ENCODE peak calls at places on chromosomes 6 and 20, in nine cellular contexts. One of them, this sample, is unnamed.
A peak's percentile ranks its signal among the peaks of the same experiment; 100 is the strongest.

GRCh38 chr20:43572891-43573290 is 14.1 kb downstream of the SGK2 start:
- DNase-seq in astrocyte of the spinal cord: no peak
- DNase-seq in lower lobe of right lung: no peak
- DNase-seq in OCI-LY7: no peak
- DNase-seq in IMR-90: no peak
- DNase-seq in H1: no peak
- DNase-seq in tibial artery: no peak
- DNase-seq in mesendoderm: no peak
- DNase-seq in CD4-positive, CD25-positive, alpha-beta regulatory T cell: no peak
- DNase-seq in this sample: no peak

GRCh38 chr6:46888578-46888977 is 33.2 kb downstream of the ADGRF5 start:
- DNase-seq in astrocyte of the spinal cord: no peak
- DNase-seq in mesendoderm: no peak
- DNase-seq in IMR-90: no peak
- DNase-seq in OCI-LY7: no peak
- DNase-seq in lower lobe of right lung: no peak
- DNase-seq in CD4-positive, CD25-positive, alpha-beta regulatory T cell: no peak
- DNase-seq in tibial artery: no peak
- DNase-seq in H1: no peak
- DNase-seq in this sample: no peak

GRCh38 chr6:53766930-53767329 is 27.9 kb upstream of the LRRC1 start:
- DNase-seq in lower lobe of right lung: no peak
- DNase-seq in OCI-LY7: no peak
- DNase-seq in astrocyte of the spinal cord: no peak
- DNase-seq in CD4-positive, CD25-positive, alpha-beta regulatory T cell: no peak
- DNase-seq in IMR-90: no peak
- DNase-seq in mesendoderm: no peak
- DNase-seq in tibial artery: no peak
- DNase-seq in H1: no peak
- DNase-seq in this sample: no peak

GRCh38 chr6:118618676-118619377 is 32.6 kb downstream of the CEP85L start:
- DNase-seq in lower lobe of right lung: peak; percentile 47
- DNase-seq in astrocyte of the spinal cord: peak; percentile 31
- DNase-seq in mesendoderm: peak; percentile 58
- DNase-seq in H1: peak; percentile 85
- DNase-seq in tibial artery: peak; percentile 54
- DNase-seq in IMR-90: peak; percentile 26
- DNase-seq in OCI-LY7: peak; percentile 44
- DNase-seq in CD4-positive, CD25-positive, alpha-beta regulatory T cell: peak; percentile 61
- DNase-seq in this sample: no peak

GRCh38 chr20:38199506-38200390 is 34.7 kb upstream of the TGM2 start:
- DNase-seq in OCI-LY7: no peak
- DNase-seq in CD4-positive, CD25-positive, alpha-beta regulatory T cell: no peak
- DNase-seq in tibial artery: peak; percentile 18
- DNase-seq in mesendoderm: no peak
- DNase-seq in astrocyte of the spinal cord: no peak
- DNase-seq in lower lobe of right lung: no peak
- DNase-seq in IMR-90: peak; percentile 92
- DNase-seq in H1: no peak
- DNase-seq in this sample: no peak

GRCh38 chr20:63117151-63117550 is 98.8 kb downstream of the YTHDF1 start:
- DNase-seq in CD4-positive, CD25-positive, alpha-beta regulatory T cell: no peak
- DNase-seq in tibial artery: no peak
- DNase-seq in OCI-LY7: no peak
- DNase-seq in H1: no peak
- DNase-seq in astrocyte of the spinal cord: no peak
- DNase-seq in lower lobe of right lung: peak; percentile 13
- DNase-seq in IMR-90: no peak
- DNase-seq in mesendoderm: no peak
- DNase-seq in this sample: no peak

GRCh38 chr6:149264629-149265028 is 52.9 kb upstream of the TAB2 start:
- DNase-seq in mesendoderm: peak; percentile 46
- DNase-seq in H1: no peak
- DNase-seq in OCI-LY7: peak; percentile 14
- DNase-seq in IMR-90: no peak
- DNase-seq in astrocyte of the spinal cord: no peak
- DNase-seq in tibial artery: no peak
- DNase-seq in CD4-positive, CD25-positive, alpha-beta regulatory T cell: peak; percentile 64
- DNase-seq in lower lobe of right lung: no peak
- DNase-seq in this sample: no peak

GRCh38 chr20:59770270-59770669 is 163.2 kb downstream of the SYCP2 start:
- DNase-seq in tibial artery: no peak
- DNase-seq in CD4-positive, CD25-positive, alpha-beta regulatory T cell: no peak
- DNase-seq in IMR-90: no peak
- DNase-seq in mesendoderm: peak; percentile 30
- DNase-seq in OCI-LY7: no peak
- DNase-seq in H1: no peak
- DNase-seq in lower lobe of right lung: no peak
- DNase-seq in astrocyte of the spinal cord: no peak
- DNase-seq in this sample: no peak

GRCh38 chr20:9454781-9455180 is 59.6 kb upstream of the LAMP5 start:
- DNase-seq in IMR-90: peak; percentile 26
- DNase-seq in mesendoderm: no peak
- DNase-seq in OCI-LY7: no peak
- DNase-seq in astrocyte of the spinal cord: no peak
- DNase-seq in tibial artery: no peak
- DNase-seq in lower lobe of right lung: no peak
- DNase-seq in CD4-positive, CD25-positive, alpha-beta regulatory T cell: no peak
- DNase-seq in H1: no peak
- DNase-seq in this sample: no peak

GRCh38 chr6:105097288-105097687 is 82.5 kb downstream of the POPDC3 start:
- DNase-seq in lower lobe of right lung: peak; percentile 65
- DNase-seq in IMR-90: no peak
- DNase-seq in astrocyte of the spinal cord: no peak
- DNase-seq in OCI-LY7: no peak
- DNase-seq in mesendoderm: no peak
- DNase-seq in tibial artery: no peak
- DNase-seq in CD4-positive, CD25-positive, alpha-beta regulatory T cell: no peak
- DNase-seq in H1: no peak
- DNase-seq in this sample: no peak
- H3K4me3 ChIP-seq in lower lobe of right lung: no peak overlapping the region
- H3K4me3 ChIP-seq in IMR-90: no peak overlapping the region
- H3K4me3 ChIP-seq in astrocyte of the spinal cord: no peak overlapping the region
- H3K4me3 ChIP-seq in OCI-LY7: no peak overlapping the region
- H3K4me3 ChIP-seq in mesendoderm: no peak overlapping the region
- H3K4me3 ChIP-seq in tibial artery: no peak overlapping the region
- H3K4me3 ChIP-seq in CD4-positive, CD25-positive, alpha-beta regulatory T cell: no peak overlapping the region
- H3K4me3 ChIP-seq in H1: no peak overlapping the region
- H3K4me3 ChIP-seq in this sample: no peak overlapping the region

GRCh38 chr20:22577515-22578220 is 6.7 kb downstream of the FOXA2 start:
- DNase-seq in tibial artery: no peak
- DNase-seq in astrocyte of the spinal cord: no peak
- DNase-seq in H1: peak; percentile 66
- DNase-seq in IMR-90: no peak
- DNase-seq in lower lobe of right lung: peak; percentile 84
- DNase-seq in OCI-LY7: no peak
- DNase-seq in mesendoderm: peak; percentile 75
- DNase-seq in CD4-positive, CD25-positive, alpha-beta regulatory T cell: no peak
- DNase-seq in this sample: no peak
- H3K4me3 ChIP-seq in tibial artery: no peak overlapping the region
- H3K4me3 ChIP-seq in astrocyte of the spinal cord: no peak overlapping the region
- H3K4me3 ChIP-seq in H1: no peak overlapping the region
- H3K4me3 ChIP-seq in IMR-90: no peak overlapping the region
- H3K4me3 ChIP-seq in lower lobe of right lung: peak overlapping the region; percentile 45
- H3K4me3 ChIP-seq in OCI-LY7: no peak overlapping the region
- H3K4me3 ChIP-seq in mesendoderm: no peak overlapping the region
- H3K4me3 ChIP-seq in CD4-positive, CD25-positive, alpha-beta regulatory T cell: no peak overlapping the region
- H3K4me3 ChIP-seq in this sample: no peak overlapping the region

GRCh38 chr6:14280766-14281293 is 163.3 kb downstream of the CD83 start:
- DNase-seq in H1: peak; percentile 61
- DNase-seq in IMR-90: no peak
- DNase-seq in OCI-LY7: peak; percentile 34
- DNase-seq in CD4-positive, CD25-positive, alpha-beta regulatory T cell: no peak
- DNase-seq in lower lobe of right lung: no peak
- DNase-seq in mesendoderm: no peak
- DNase-seq in astrocyte of the spinal cord: no peak
- DNase-seq in tibial artery: no peak
- DNase-seq in this sample: no peak
- H3K4me3 ChIP-seq in H1: no peak overlapping the region
- H3K4me3 ChIP-seq in IMR-90: no peak overlapping the region
- H3K4me3 ChIP-seq in OCI-LY7: no peak overlapping the region
- H3K4me3 ChIP-seq in CD4-positive, CD25-positive, alpha-beta regulatory T cell: no peak overlapping the region
- H3K4me3 ChIP-seq in lower lobe of right lung: no peak overlapping the region
- H3K4me3 ChIP-seq in mesendoderm: no peak overlapping the region
- H3K4me3 ChIP-seq in astrocyte of the spinal cord: no peak overlapping the region
- H3K4me3 ChIP-seq in tibial artery: no peak overlapping the region
- H3K4me3 ChIP-seq in this sample: no peak overlapping the region

DNA sequence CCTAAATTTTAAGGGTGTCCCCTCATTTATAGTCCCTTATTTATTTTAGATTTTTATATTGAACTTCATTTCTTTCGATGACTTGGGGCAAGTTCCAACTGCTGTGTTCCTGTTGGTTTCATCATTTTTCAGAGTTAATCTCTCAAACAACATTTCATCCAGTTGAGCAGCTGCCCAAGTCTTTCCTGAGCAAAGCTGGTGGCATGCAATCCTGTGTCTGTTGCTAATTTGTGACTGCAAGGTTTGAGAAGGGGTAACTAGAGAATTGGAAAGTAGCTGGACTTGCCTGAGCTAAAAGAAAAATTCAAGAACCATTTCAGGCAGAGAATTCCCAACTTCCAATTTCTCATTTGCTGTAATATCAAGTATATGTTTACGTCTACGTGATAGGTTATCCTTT is 881.5 kb upstream of the SLC35B3 start:
- DNase-seq in H1: no peak
- DNase-seq in OCI-LY7: no peak
- DNase-seq in tibial artery: no peak
- DNase-seq in lower lobe of right lung: no peak
- DNase-seq in mesendoderm: no peak
- DNase-seq in astrocyte of the spinal cord: no peak
- DNase-seq in CD4-positive, CD25-positive, alpha-beta regulatory T cell: no peak
- DNase-seq in IMR-90: no peak
- DNase-seq in this sample: no peak
- H3K4me3 ChIP-seq in H1: no peak overlapping the region
- H3K4me3 ChIP-seq in OCI-LY7: no peak overlapping the region
- H3K4me3 ChIP-seq in tibial artery: no peak overlapping the region
- H3K4me3 ChIP-seq in lower lobe of right lung: no peak overlapping the region
- H3K4me3 ChIP-seq in mesendoderm: no peak overlapping the region
- H3K4me3 ChIP-seq in astrocyte of the spinal cord: no peak overlapping the region
- H3K4me3 ChIP-seq in CD4-positive, CD25-positive, alpha-beta regulatory T cell: no peak overlapping the region
- H3K4me3 ChIP-seq in IMR-90: no peak overlapping the region
- H3K4me3 ChIP-seq in this sample: no peak overlapping the region

GRCh38 chr6:151441390-151442166 is 10.3 kb downstream of the RMND1 start:
- DNase-seq in H1: no peak
- DNase-seq in mesendoderm: no peak
- DNase-seq in tibial artery: no peak
- DNase-seq in CD4-positive, CD25-positive, alpha-beta regulatory T cell: no peak
- DNase-seq in OCI-LY7: no peak
- DNase-seq in lower lobe of right lung: no peak
- DNase-seq in IMR-90: no peak
- DNase-seq in astrocyte of the spinal cord: no peak
- DNase-seq in this sample: no peak
- H3K4me3 ChIP-seq in H1: no peak overlapping the region
- H3K4me3 ChIP-seq in mesendoderm: no peak overlapping the region
- H3K4me3 ChIP-seq in tibial artery: no peak overlapping the region
- H3K4me3 ChIP-seq in CD4-positive, CD25-positive, alpha-beta regulatory T cell: no peak overlapping the region
- H3K4me3 ChIP-seq in OCI-LY7: no peak overlapping the region
- H3K4me3 ChIP-seq in lower lobe of right lung: no peak overlapping the region
- H3K4me3 ChIP-seq in IMR-90: no peak overlapping the region
- H3K4me3 ChIP-seq in astrocyte of the spinal cord: no peak overlapping the region
- H3K4me3 ChIP-seq in this sample: no peak overlapping the region

GRCh38 chr6:79947191-79948173 is at the start of gene ELOVL4:
- DNase-seq in mesendoderm: peak; percentile 91
- DNase-seq in OCI-LY7: no peak
- DNase-seq in tibial artery: peak; percentile 49
- DNase-seq in CD4-positive, CD25-positive, alpha-beta regulatory T cell: peak; percentile 15
- DNase-seq in H1: peak; percentile 82
- DNase-seq in astrocyte of the spinal cord: peak; percentile 83
- DNase-seq in lower lobe of right lung: peak; percentile 47
- DNase-seq in IMR-90: peak; percentile 74
- DNase-seq in this sample: peak; percentile 9

GRCh38 chr6:79949235-79949634 is 1.9 kb upstream of the ELOVL4 start:
- DNase-seq in tibial artery: no peak
- DNase-seq in mesendoderm: peak; percentile 86
- DNase-seq in lower lobe of right lung: peak; percentile 49
- DNase-seq in H1: peak; percentile 72
- DNase-seq in CD4-positive, CD25-positive, alpha-beta regulatory T cell: peak; percentile 25
- DNase-seq in OCI-LY7: peak; percentile 87
- DNase-seq in astrocyte of the spinal cord: peak; percentile 76
- DNase-seq in IMR-90: peak; percentile 75
- DNase-seq in this sample: no peak

GRCh38 chr6:79943133-79943532 is 4.2 kb downstream of the ELOVL4 start:
- DNase-seq in CD4-positive, CD25-positive, alpha-beta regulatory T cell: no peak
- DNase-seq in lower lobe of right lung: no peak
- DNase-seq in mesendoderm: peak; percentile 85
- DNase-seq in astrocyte of the spinal cord: no peak
- DNase-seq in H1: no peak
- DNase-seq in tibial artery: no peak
- DNase-seq in OCI-LY7: no peak
- DNase-seq in IMR-90: no peak
- DNase-seq in this sample: no peak

GRCh38 chr6:79946773-79947190 is 571 bp downstream of the ELOVL4 start:
- DNase-seq in IMR-90: peak; percentile 18
- DNase-seq in CD4-positive, CD25-positive, alpha-beta regulatory T cell: peak; percentile 12
- DNase-seq in OCI-LY7: no peak
- DNase-seq in lower lobe of right lung: peak; percentile 45
- DNase-seq in mesendoderm: peak; percentile 61
- DNase-seq in astrocyte of the spinal cord: peak; percentile 26
- DNase-seq in H1: peak; percentile 69
- DNase-seq in tibial artery: no peak
- DNase-seq in this sample: no peak

GRCh38 chr6:79946242-79946641 is 1.1 kb downstream of the ELOVL4 start:
- DNase-seq in astrocyte of the spinal cord: peak; percentile 40
- DNase-seq in mesendoderm: peak; percentile 73
- DNase-seq in H1: no peak
- DNase-seq in CD4-positive, CD25-positive, alpha-beta regulatory T cell: peak; percentile 20
- DNase-seq in tibial artery: no peak
- DNase-seq in IMR-90: peak; percentile 35
- DNase-seq in OCI-LY7: peak; percentile 1
- DNase-seq in lower lobe of right lung: no peak
- DNase-seq in this sample: no peak
- H3K4me3 ChIP-seq in astrocyte of the spinal cord: peak overlapping the region; percentile 67
- H3K4me3 ChIP-seq in mesendoderm: no peak overlapping the region
- H3K4me3 ChIP-seq in H1: peak overlapping the region; percentile 80
- H3K4me3 ChIP-seq in CD4-positive, CD25-positive, alpha-beta regulatory T cell: peak overlapping the region; percentile 34
- H3K4me3 ChIP-seq in tibial artery: peak overlapping the region; percentile 83
- H3K4me3 ChIP-seq in IMR-90: peak overlapping the region; percentile 79
- H3K4me3 ChIP-seq in OCI-LY7: no peak overlapping the region
- H3K4me3 ChIP-seq in lower lobe of right lung: peak overlapping the region; percentile 56
- H3K4me3 ChIP-seq in this sample: peak overlapping the region; percentile 72

DNA sequence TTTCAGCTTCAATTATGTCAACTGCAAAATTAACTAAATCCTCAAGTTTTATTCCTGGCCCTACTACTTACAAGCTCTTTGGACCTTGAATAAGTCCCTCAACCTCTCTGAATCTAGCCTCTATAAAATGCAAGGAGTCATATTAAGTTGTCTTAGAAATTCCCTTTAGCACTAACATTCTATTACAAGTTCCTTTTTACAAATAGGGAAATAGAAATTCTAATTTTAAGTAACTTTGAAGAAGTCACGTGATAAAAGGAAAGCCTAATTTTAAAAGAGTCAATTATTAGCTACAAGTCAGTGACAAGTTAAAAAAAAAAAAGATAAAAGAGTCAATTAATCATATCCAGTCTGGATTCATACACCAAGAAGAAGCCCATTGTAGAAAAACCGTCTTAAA is 24.6 kb upstream of the GTF3C6 start:
- DNase-seq in astrocyte of the spinal cord: no peak
- DNase-seq in CD4-positive, CD25-positive, alpha-beta regulatory T cell: no peak
- DNase-seq in tibial artery: no peak
- DNase-seq in mesendoderm: no peak
- DNase-seq in OCI-LY7: no peak
- DNase-seq in H1: no peak
- DNase-seq in IMR-90: no peak
- DNase-seq in lower lobe of right lung: no peak
- DNase-seq in this sample: no peak
- H3K4me3 ChIP-seq in astrocyte of the spinal cord: no peak overlapping the region
- H3K4me3 ChIP-seq in CD4-positive, CD25-positive, alpha-beta regulatory T cell: no peak overlapping the region
- H3K4me3 ChIP-seq in tibial artery: no peak overlapping the region
- H3K4me3 ChIP-seq in mesendoderm: no peak overlapping the region
- H3K4me3 ChIP-seq in OCI-LY7: no peak overlapping the region
- H3K4me3 ChIP-seq in H1: no peak overlapping the region
- H3K4me3 ChIP-seq in IMR-90: no peak overlapping the region
- H3K4me3 ChIP-seq in lower lobe of right lung: no peak overlapping the region
- H3K4me3 ChIP-seq in this sample: no peak overlapping the region

GRCh38 chr20:12411246-12411940 is 493.7 kb downstream of the BTBD3 start:
- DNase-seq in CD4-positive, CD25-positive, alpha-beta regulatory T cell: no peak
- DNase-seq in astrocyte of the spinal cord: no peak
- DNase-seq in mesendoderm: no peak
- DNase-seq in OCI-LY7: no peak
- DNase-seq in IMR-90: no peak
- DNase-seq in H1: no peak
- DNase-seq in lower lobe of right lung: no peak
- DNase-seq in tibial artery: no peak
- DNase-seq in this sample: no peak
- H3K4me3 ChIP-seq in CD4-positive, CD25-positive, alpha-beta regulatory T cell: no peak overlapping the region
- H3K4me3 ChIP-seq in astrocyte of the spinal cord: no peak overlapping the region
- H3K4me3 ChIP-seq in mesendoderm: no peak overlapping the region
- H3K4me3 ChIP-seq in OCI-LY7: no peak overlapping the region
- H3K4me3 ChIP-seq in IMR-90: no peak overlapping the region
- H3K4me3 ChIP-seq in H1: peak overlapping the region; percentile 5
- H3K4me3 ChIP-seq in lower lobe of right lung: no peak overlapping the region
- H3K4me3 ChIP-seq in tibial artery: no peak overlapping the region
- H3K4me3 ChIP-seq in this sample: no peak overlapping the region

This sample was measured in BJ.